ENCODE peak calls at places on chromosomes 3 and 15, in four cellular contexts. C, P, G and V are unnamed samples.

GRCh38 chr3:146594843-146595482 is 10.2 kb downstream of the PLSCR5 start:
- DNase-seq in C (no peak), G (no peak), P (peak; percentile 26), V (peak; percentile 21)

GRCh38 chr15:23385886-23386430 is 31.4 kb downstream of the GOLGA8S start:
- DNase-seq in C (no peak), G (no peak), P (no peak), V (no peak)

GRCh38 chr3:37897763-37898162 is 36.1 kb downstream of the CTDSPL start:
- DNase-seq in P (no peak), C (no peak), G (no peak), V (no peak)

GRCh38 chr15:27796405-27797085 is 302.6 kb downstream of the OCA2 start:
- DNase-seq in P (no peak), G (no peak), C (no peak), V (no peak)

GRCh38 chr3:150733373-150733935 is 29.5 kb downstream of the SIAH2 start:
- DNase-seq in P (no peak), C (no peak), G (no peak), V (no peak)

GRCh38 chr15:44193651-44194396 is 1.2 kb downstream of the FRMD5 start:
- DNase-seq in P (no peak), C (no peak), G (no peak), V (no peak)

GRCh38 chr15:55993804-55994539 is 560 bp upstream of the NEDD4 start:
- DNase-seq in G (no peak), P (no peak), C (no peak), V (no peak)

GRCh38 chr3:14762701-14763100 is 56.1 kb upstream of the FGD5 start:
- DNase-seq in P (no peak), G (no peak), C (no peak), V (peak; percentile 32)

GRCh38 chr15:49844390-49844789 is 223.5 kb downstream of the DTWD1 start:
- DNase-seq in G (no peak), P (no peak), C (no peak), V (no peak)

GRCh38 chr15:44033894-44034293 is 161.2 kb downstream of the FRMD5 start:
- DNase-seq in P (no peak), G (no peak), C (no peak), V (no peak)

GRCh38 chr3:149395107-149396089 is 17.9 kb upstream of the TM4SF1 start:
- DNase-seq in G (no peak), P (peak; percentile 65), C (no peak), V (no peak)

GRCh38 chr15:49044761-49045571 is 1.3 kb downstream of the SECISBP2L start:
- DNase-seq in C (no peak), P (no peak), G (no peak), V (no peak)

GRCh38 chr3:66527253-66527652 is 26.4 kb upstream of the LRIG1 start:
- DNase-seq in C (no peak), G (no peak), P (no peak), V (no peak)

GRCh38 chr15:99983894-99984293 is 250.7 kb upstream of the LYSMD4 start:
- DNase-seq in P (no peak), G (no peak), C (no peak), V (no peak)

GRCh38 chr3:121970047-121970446 is 52.0 kb downstream of the ILDR1 start:
- DNase-seq in C (no peak), P (no peak), G (no peak), V (no peak)

GRCh38 chr3:194872669-194872977 is 186.9 kb downstream of the FAM43A start:
- DNase-seq in P (no peak), C (no peak), G (no peak), V (no peak)

GRCh38 chr15:25903024-25903581 is 40.0 kb upstream of the ATP10A start:
- DNase-seq in C (no peak), P (no peak), G (peak; percentile 80), V (no peak)

GRCh38 chr15:57502116-57502515 is 89.6 kb upstream of the MYZAP start:
- DNase-seq in G (no peak), C (no peak), P (no peak), V (no peak)

GRCh38 chr3:46665763-46666470 is 27.6 kb downstream of the ALS2CL start:
- DNase-seq in C (no peak), P (peak; percentile 42), G (peak; percentile 45), V (peak; percentile 28)

GRCh38 chr15:78000089-78000926 is 77.2 kb downstream of the TBC1D2B start:
- DNase-seq in G (peak; percentile 88), C (peak; percentile 85), P (peak; percentile 88), V (peak; percentile 95)
- H3K27ac ChIP-seq in G (no peak overlapping the region), C (peak overlapping the region; percentile 14), P (no peak overlapping the region), V (peak overlapping the region; percentile 32)

GRCh38 chr3:160330111-160330510 is 68.9 kb downstream of the IFT80 start:
- DNase-seq in C (no peak), P (no peak), G (no peak), V (no peak)

GRCh38 chr3:160330690-160331089 is 68.3 kb downstream of the IFT80 start:
- DNase-seq in P (no peak), C (no peak), G (no peak), V (no peak)

DNA sequence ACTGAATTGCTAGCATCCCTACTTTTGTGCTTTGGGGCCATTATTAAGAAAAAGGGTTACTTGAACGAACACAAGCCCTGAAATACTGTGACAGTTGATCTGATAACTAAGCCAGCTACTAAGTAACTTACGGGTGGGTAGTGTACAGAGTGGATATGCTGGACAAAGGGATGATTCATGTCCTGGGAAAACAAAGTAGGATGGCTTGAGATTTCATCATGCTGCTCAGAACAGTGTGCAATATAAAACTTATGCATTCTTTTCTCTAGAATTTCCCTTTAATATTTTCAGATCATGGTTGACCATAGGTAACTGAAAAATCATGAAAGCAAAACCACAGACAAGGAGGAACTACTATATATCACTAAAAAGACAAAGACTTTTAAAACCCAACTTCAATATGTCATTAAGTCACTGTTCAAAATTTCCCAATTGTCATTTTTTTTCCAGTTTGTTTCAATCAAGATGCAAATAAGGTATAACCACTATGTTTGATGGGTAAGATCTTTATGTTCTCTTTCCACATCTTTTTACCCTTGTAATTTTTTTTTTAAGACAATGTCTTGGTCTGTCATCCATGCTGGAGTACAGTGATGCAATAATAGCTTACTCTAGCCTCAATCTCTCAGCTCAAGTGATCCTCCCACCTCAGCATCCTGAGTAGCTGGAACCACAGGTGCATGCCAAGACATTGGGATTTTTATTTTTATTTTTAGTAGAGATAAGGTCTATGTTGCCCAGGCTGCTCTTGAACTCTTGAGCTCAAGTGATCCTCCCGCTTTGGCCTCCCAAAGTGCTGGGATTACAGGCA is 67.7 kb downstream of the IFT80 start:
- DNase-seq in P (no peak), G (no peak), C (no peak), V (no peak)
- H3K27ac ChIP-seq in P (no peak overlapping the region), G (no peak overlapping the region), C (no peak overlapping the region), V (no peak overlapping the region)

DNA sequence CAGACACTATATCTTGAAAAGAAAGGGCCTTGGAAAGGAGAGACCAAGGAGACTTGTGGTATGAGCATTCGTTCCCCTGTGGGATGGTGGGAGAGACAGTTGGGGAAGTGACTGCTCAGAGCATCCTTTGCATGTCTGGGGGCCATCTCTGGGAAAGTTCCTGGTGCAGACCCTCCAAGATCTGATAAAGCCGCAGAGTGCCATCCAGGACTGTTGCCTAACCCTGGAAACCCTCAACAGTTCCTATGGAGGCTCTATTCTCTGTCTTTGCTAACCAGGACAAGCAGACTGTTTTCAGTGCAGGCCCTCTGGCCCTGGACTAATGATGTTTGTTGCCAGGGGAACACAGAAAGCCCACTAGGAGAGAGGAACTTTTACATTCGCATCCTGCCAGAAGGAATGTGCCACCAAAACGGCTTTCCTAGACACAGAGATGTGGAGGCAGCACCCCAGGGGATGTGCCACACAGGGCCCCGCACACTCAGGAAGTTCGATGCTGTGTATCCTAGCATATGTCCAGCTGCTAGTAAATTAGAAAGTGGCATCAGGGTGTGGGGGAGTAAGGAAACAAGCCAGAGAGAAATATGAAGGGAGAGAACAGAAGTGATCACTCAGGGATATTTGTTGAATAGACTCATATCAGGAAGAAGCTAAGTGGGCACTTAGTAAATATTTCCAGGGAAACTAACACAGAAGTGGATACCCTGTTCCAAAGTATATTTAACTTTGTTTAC is 30.1 kb upstream of the TMOD3 start:
- DNase-seq in P (no peak), C (no peak), G (no peak), V (no peak)
- H3K27ac ChIP-seq in P (no peak overlapping the region), C (no peak overlapping the region), G (no peak overlapping the region), V (no peak overlapping the region)

DNA sequence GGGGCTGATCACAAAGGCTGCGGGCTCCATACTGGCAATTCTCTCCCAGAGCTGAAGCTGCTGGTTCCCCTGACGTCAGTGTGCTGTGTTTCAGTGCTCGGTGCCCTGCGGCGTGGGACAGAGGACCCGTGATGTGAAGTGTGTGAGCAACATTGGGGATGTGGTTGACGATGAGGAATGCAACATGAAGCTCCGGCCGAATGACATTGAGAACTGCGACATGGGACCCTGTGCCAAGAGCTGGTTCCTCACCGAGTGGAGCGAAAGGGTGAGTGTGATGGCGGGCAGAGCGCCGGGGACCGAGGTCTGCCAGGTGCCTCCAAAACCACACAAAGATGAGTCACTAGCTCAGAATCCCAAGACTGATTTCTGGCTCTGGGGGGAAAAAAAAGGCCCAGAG is 62.0 kb upstream of the NR2E3 start:
- DNase-seq in C (no peak), P (no peak), G (no peak), V (no peak)
- H3K27ac ChIP-seq in C (no peak overlapping the region), P (no peak overlapping the region), G (no peak overlapping the region), V (no peak overlapping the region)

GRCh38 chr3:111484666-111485065 is 57.3 kb upstream of the CD96 start:
- DNase-seq in P (no peak), C (no peak), G (no peak), V (no peak)

GRCh38 chr3:111480091-111480490 is 61.9 kb upstream of the CD96 start:
- DNase-seq in P (no peak), G (no peak), C (no peak), V (no peak)

GRCh38 chr3:111482611-111483010 is 59.4 kb upstream of the CD96 start:
- DNase-seq in P (no peak), G (no peak), C (no peak), V (no peak)

GRCh38 chr3:111481551-111481950 is 60.4 kb upstream of the CD96 start:
- DNase-seq in C (no peak), P (no peak), G (no peak), V (no peak)

DNA sequence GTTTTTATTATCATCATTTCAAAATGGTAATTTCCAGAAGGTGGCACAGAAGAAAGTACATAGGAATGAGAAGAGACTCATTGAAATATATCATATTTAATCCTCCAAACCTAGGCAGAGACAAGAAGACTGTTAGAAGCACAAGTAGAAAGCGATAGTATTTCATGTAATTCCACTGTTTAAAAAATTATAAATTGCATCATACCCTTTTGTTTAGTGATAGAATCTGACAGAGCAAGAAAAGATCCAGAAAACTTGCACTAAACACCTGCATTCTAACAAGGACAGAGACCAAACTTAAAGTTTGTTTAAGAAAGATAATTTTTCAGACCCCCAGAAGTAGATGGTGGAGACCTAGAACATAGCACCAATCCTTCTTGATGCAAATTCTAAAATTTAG is 56.9 kb upstream of the CD96 start:
- DNase-seq in C (no peak), G (no peak), P (no peak), V (no peak)
- H3K27ac ChIP-seq in C (no peak overlapping the region), G (no peak overlapping the region), P (no peak overlapping the region), V (no peak overlapping the region)

GRCh38 chr15:60913901-60914300 is 315.2 kb downstream of the RORA start:
- DNase-seq in G (no peak), C (no peak), P (no peak), V (no peak)
- H3K27ac ChIP-seq in G (peak overlapping the region; percentile 49), C (no peak overlapping the region), P (no peak overlapping the region), V (no peak overlapping the region)